ENCODE peak calls at places on chromosomes 12 and 14, in ten cellular contexts. One of them, this sample, is unnamed.

GRCh38 chr14:38207342-38207741 is 362 bp upstream of the SSTR1 start:
- DNase-seq in choroid plexus epithelial cell: no peak
- DNase-seq in B cell: no peak
- DNase-seq in lower leg skin: no peak
- DNase-seq in GM12865: no peak
- DNase-seq in neural crest cell: no peak
- DNase-seq in glutamatergic neuron: no peak
- DNase-seq in foreskin keratinocyte: no peak
- DNase-seq in nephron progenitor cell: no peak
- DNase-seq in mucosa of descending colon: no peak
- DNase-seq in this sample: no peak

GRCh38 chr14:82224610-82225009 is 691.0 kb upstream of the SEL1L start:
- DNase-seq in choroid plexus epithelial cell: no peak
- DNase-seq in B cell: no peak
- DNase-seq in lower leg skin: no peak
- DNase-seq in GM12865: no peak
- DNase-seq in neural crest cell: no peak
- DNase-seq in glutamatergic neuron: no peak
- DNase-seq in foreskin keratinocyte: no peak
- DNase-seq in nephron progenitor cell: no peak
- DNase-seq in mucosa of descending colon: no peak
- DNase-seq in this sample: no peak

GRCh38 chr14:98174031-98174430 is 1098.0 kb downstream of the BCL11B start:
- DNase-seq in choroid plexus epithelial cell: no peak
- DNase-seq in B cell: no peak
- DNase-seq in lower leg skin: no peak
- DNase-seq in GM12865: no peak
- DNase-seq in neural crest cell: no peak
- DNase-seq in glutamatergic neuron: no peak
- DNase-seq in foreskin keratinocyte: no peak
- DNase-seq in nephron progenitor cell: no peak
- DNase-seq in mucosa of descending colon: no peak
- DNase-seq in this sample: no peak

GRCh38 chr12:107660861-107661415 is 24.7 kb upstream of the PWP1 start:
- DNase-seq in choroid plexus epithelial cell: no peak
- DNase-seq in B cell: no peak
- DNase-seq in lower leg skin: no peak
- DNase-seq in GM12865: no peak
- DNase-seq in neural crest cell: no peak
- DNase-seq in glutamatergic neuron: no peak
- DNase-seq in foreskin keratinocyte: no peak
- DNase-seq in nephron progenitor cell: peak; percentile 18
- DNase-seq in mucosa of descending colon: no peak
- DNase-seq in this sample: no peak

GRCh38 chr14:66070542-66071319 is 415.4 kb upstream of the CCDC196 start:
- DNase-seq in choroid plexus epithelial cell: peak; percentile 17
- DNase-seq in B cell: peak; percentile 67
- DNase-seq in lower leg skin: peak; percentile 18
- DNase-seq in GM12865: peak; percentile 38
- DNase-seq in neural crest cell: peak; percentile 84
- DNase-seq in glutamatergic neuron: peak; percentile 86
- DNase-seq in foreskin keratinocyte: no peak
- DNase-seq in nephron progenitor cell: peak; percentile 87
- DNase-seq in mucosa of descending colon: peak; percentile 53
- DNase-seq in this sample: peak; percentile 62

GRCh38 chr12:101666017-101666728 is 31.3 kb upstream of the CHPT1 start:
- DNase-seq in choroid plexus epithelial cell: no peak
- DNase-seq in B cell: no peak
- DNase-seq in lower leg skin: no peak
- DNase-seq in GM12865: no peak
- DNase-seq in neural crest cell: no peak
- DNase-seq in glutamatergic neuron: no peak
- DNase-seq in foreskin keratinocyte: no peak
- DNase-seq in nephron progenitor cell: peak; percentile 27
- DNase-seq in mucosa of descending colon: no peak
- DNase-seq in this sample: no peak

GRCh38 chr14:25537846-25538455 is 488.0 kb upstream of the STXBP6 start:
- DNase-seq in choroid plexus epithelial cell: peak; percentile 2
- DNase-seq in B cell: no peak
- DNase-seq in lower leg skin: no peak
- DNase-seq in GM12865: peak; percentile 0
- DNase-seq in neural crest cell: peak; percentile 37
- DNase-seq in glutamatergic neuron: peak; percentile 74
- DNase-seq in foreskin keratinocyte: no peak
- DNase-seq in nephron progenitor cell: peak; percentile 64
- DNase-seq in mucosa of descending colon: no peak
- DNase-seq in this sample: no peak

GRCh38 chr14:91219505-91220389 is 24.8 kb downstream of the GPR68 start:
- DNase-seq in choroid plexus epithelial cell: no peak
- DNase-seq in B cell: no peak
- DNase-seq in lower leg skin: no peak
- DNase-seq in GM12865: no peak
- DNase-seq in neural crest cell: no peak
- DNase-seq in glutamatergic neuron: no peak
- DNase-seq in foreskin keratinocyte: no peak
- DNase-seq in nephron progenitor cell: no peak
- DNase-seq in mucosa of descending colon: no peak
- DNase-seq in this sample: no peak

GRCh38 chr12:103908877-103909276 is 21.3 kb upstream of the HSP90B1 start:
- DNase-seq in choroid plexus epithelial cell: peak; percentile 72
- DNase-seq in B cell: no peak
- DNase-seq in lower leg skin: no peak
- DNase-seq in GM12865: no peak
- DNase-seq in neural crest cell: no peak
- DNase-seq in glutamatergic neuron: no peak
- DNase-seq in foreskin keratinocyte: no peak
- DNase-seq in nephron progenitor cell: no peak
- DNase-seq in mucosa of descending colon: no peak
- DNase-seq in this sample: no peak

GRCh38 chr12:14664434-14665023 is 31.9 kb downstream of the GUCY2C start:
- DNase-seq in choroid plexus epithelial cell: peak; percentile 57
- DNase-seq in B cell: peak; percentile 31
- DNase-seq in lower leg skin: peak; percentile 59
- DNase-seq in GM12865: peak; percentile 62
- DNase-seq in neural crest cell: no peak
- DNase-seq in glutamatergic neuron: no peak
- DNase-seq in foreskin keratinocyte: no peak
- DNase-seq in nephron progenitor cell: no peak
- DNase-seq in mucosa of descending colon: no peak
- DNase-seq in this sample: peak; percentile 53

GRCh38 chr14:72451081-72451972 is 442.6 kb downstream of the DPF3 start:
- DNase-seq in choroid plexus epithelial cell: no peak
- DNase-seq in B cell: no peak
- DNase-seq in lower leg skin: no peak
- DNase-seq in GM12865: peak; percentile 87
- DNase-seq in neural crest cell: no peak
- DNase-seq in glutamatergic neuron: peak; percentile 38
- DNase-seq in foreskin keratinocyte: no peak
- DNase-seq in nephron progenitor cell: peak; percentile 22
- DNase-seq in mucosa of descending colon: peak; percentile 37
- DNase-seq in this sample: no peak

DNA sequence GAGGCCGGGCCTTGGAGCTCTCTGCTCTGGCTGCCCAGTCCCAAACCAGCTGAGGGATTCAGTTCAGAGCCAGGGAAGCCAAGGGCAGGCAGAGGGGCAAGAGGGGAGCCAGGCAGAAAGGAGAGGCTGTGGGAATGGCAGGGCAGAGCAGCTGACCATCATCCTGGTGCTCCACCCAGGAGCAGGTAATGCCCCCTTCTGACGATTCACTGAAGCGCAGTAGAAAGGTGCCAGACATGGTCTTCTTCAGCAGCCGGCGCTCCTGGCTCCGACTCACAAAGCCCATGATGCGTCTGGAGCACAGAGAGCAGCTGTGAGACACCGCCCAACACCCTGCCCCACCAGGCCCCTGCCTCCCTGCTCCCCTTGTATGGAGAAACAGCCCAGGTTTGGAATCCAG is 8.0 kb downstream of the IL23A start:
- DNase-seq in choroid plexus epithelial cell: no peak
- DNase-seq in B cell: no peak
- DNase-seq in lower leg skin: no peak
- DNase-seq in GM12865: no peak
- DNase-seq in neural crest cell: no peak
- DNase-seq in glutamatergic neuron: no peak
- DNase-seq in foreskin keratinocyte: no peak
- DNase-seq in nephron progenitor cell: no peak
- DNase-seq in mucosa of descending colon: no peak
- DNase-seq in this sample: no peak
- TF ChIP-seq CTCF in choroid plexus epithelial cell: peak; percentile 24
- TF ChIP-seq CTCF in B cell: no peak
- TF ChIP-seq CTCF in lower leg skin: no peak
- TF ChIP-seq CTCF in GM12865: peak; percentile 24
- TF ChIP-seq CTCF in neural crest cell: no peak
- TF ChIP-seq CTCF in glutamatergic neuron: no peak
- TF ChIP-seq CTCF in foreskin keratinocyte: peak; percentile 41
- TF ChIP-seq CTCF in nephron progenitor cell: no peak
- TF ChIP-seq CTCF in mucosa of descending colon: no peak
- TF ChIP-seq CTCF in this sample: no peak

GRCh38 chr12:132950844-132951535 is 5.1 kb downstream of the ZNF605 start:
- DNase-seq in choroid plexus epithelial cell: no peak
- DNase-seq in B cell: no peak
- DNase-seq in lower leg skin: no peak
- DNase-seq in GM12865: no peak
- DNase-seq in neural crest cell: no peak
- DNase-seq in glutamatergic neuron: no peak
- DNase-seq in foreskin keratinocyte: no peak
- DNase-seq in nephron progenitor cell: no peak
- DNase-seq in mucosa of descending colon: no peak
- DNase-seq in this sample: no peak

GRCh38 chr12:132949936-132950837 is 5.9 kb downstream of the ZNF605 start:
- DNase-seq in choroid plexus epithelial cell: no peak
- DNase-seq in B cell: no peak
- DNase-seq in lower leg skin: no peak
- DNase-seq in GM12865: no peak
- DNase-seq in neural crest cell: no peak
- DNase-seq in glutamatergic neuron: no peak
- DNase-seq in foreskin keratinocyte: no peak
- DNase-seq in nephron progenitor cell: no peak
- DNase-seq in mucosa of descending colon: no peak
- DNase-seq in this sample: no peak

GRCh38 chr12:132945806-132946506 is 10.2 kb downstream of the ZNF605 start:
- DNase-seq in choroid plexus epithelial cell: no peak
- DNase-seq in B cell: no peak
- DNase-seq in lower leg skin: no peak
- DNase-seq in GM12865: no peak
- DNase-seq in neural crest cell: no peak
- DNase-seq in glutamatergic neuron: no peak
- DNase-seq in foreskin keratinocyte: no peak
- DNase-seq in nephron progenitor cell: no peak
- DNase-seq in mucosa of descending colon: no peak
- DNase-seq in this sample: no peak

GRCh38 chr12:132946507-132946820 is 9.6 kb downstream of the ZNF605 start:
- DNase-seq in choroid plexus epithelial cell: no peak
- DNase-seq in B cell: no peak
- DNase-seq in lower leg skin: no peak
- DNase-seq in GM12865: no peak
- DNase-seq in neural crest cell: no peak
- DNase-seq in glutamatergic neuron: no peak
- DNase-seq in foreskin keratinocyte: no peak
- DNase-seq in nephron progenitor cell: no peak
- DNase-seq in mucosa of descending colon: no peak
- DNase-seq in this sample: no peak

GRCh38 chr12:132948146-132949066 is 7.7 kb downstream of the ZNF605 start:
- DNase-seq in choroid plexus epithelial cell: no peak
- DNase-seq in B cell: no peak
- DNase-seq in lower leg skin: no peak
- DNase-seq in GM12865: no peak
- DNase-seq in neural crest cell: no peak
- DNase-seq in glutamatergic neuron: no peak
- DNase-seq in foreskin keratinocyte: no peak
- DNase-seq in nephron progenitor cell: no peak
- DNase-seq in mucosa of descending colon: no peak
- DNase-seq in this sample: no peak
- TF ChIP-seq CTCF in choroid plexus epithelial cell: no peak
- TF ChIP-seq CTCF in B cell: no peak
- TF ChIP-seq CTCF in lower leg skin: no peak
- TF ChIP-seq CTCF in GM12865: no peak
- TF ChIP-seq CTCF in neural crest cell: no peak
- TF ChIP-seq CTCF in glutamatergic neuron: no peak
- TF ChIP-seq CTCF in foreskin keratinocyte: no peak
- TF ChIP-seq CTCF in nephron progenitor cell: no peak
- TF ChIP-seq CTCF in mucosa of descending colon: no peak
- TF ChIP-seq CTCF in this sample: no peak

GRCh38 chr14:104371917-104372316 is 207.6 kb upstream of the C14orf180 start:
- DNase-seq in choroid plexus epithelial cell: no peak
- DNase-seq in B cell: no peak
- DNase-seq in lower leg skin: no peak
- DNase-seq in GM12865: no peak
- DNase-seq in neural crest cell: no peak
- DNase-seq in glutamatergic neuron: no peak
- DNase-seq in foreskin keratinocyte: no peak
- DNase-seq in nephron progenitor cell: no peak
- DNase-seq in mucosa of descending colon: no peak
- DNase-seq in this sample: no peak

GRCh38 chr14:104368751-104369100 is 210.8 kb upstream of the C14orf180 start:
- DNase-seq in choroid plexus epithelial cell: no peak
- DNase-seq in B cell: no peak
- DNase-seq in lower leg skin: no peak
- DNase-seq in GM12865: no peak
- DNase-seq in neural crest cell: no peak
- DNase-seq in glutamatergic neuron: no peak
- DNase-seq in foreskin keratinocyte: no peak
- DNase-seq in nephron progenitor cell: no peak
- DNase-seq in mucosa of descending colon: no peak
- DNase-seq in this sample: no peak

GRCh38 chr14:104369208-104369607 is 210.4 kb upstream of the C14orf180 start:
- DNase-seq in choroid plexus epithelial cell: no peak
- DNase-seq in B cell: no peak
- DNase-seq in lower leg skin: no peak
- DNase-seq in GM12865: no peak
- DNase-seq in neural crest cell: no peak
- DNase-seq in glutamatergic neuron: no peak
- DNase-seq in foreskin keratinocyte: no peak
- DNase-seq in nephron progenitor cell: no peak
- DNase-seq in mucosa of descending colon: no peak
- DNase-seq in this sample: no peak

GRCh38 chr14:104371031-104371430 is 208.5 kb upstream of the C14orf180 start:
- DNase-seq in choroid plexus epithelial cell: no peak
- DNase-seq in B cell: no peak
- DNase-seq in lower leg skin: no peak
- DNase-seq in GM12865: no peak
- DNase-seq in neural crest cell: no peak
- DNase-seq in glutamatergic neuron: no peak
- DNase-seq in foreskin keratinocyte: no peak
- DNase-seq in nephron progenitor cell: no peak
- DNase-seq in mucosa of descending colon: no peak
- DNase-seq in this sample: no peak

GRCh38 chr14:104370256-104370870 is 209.2 kb upstream of the C14orf180 start:
- DNase-seq in choroid plexus epithelial cell: peak; percentile 4
- DNase-seq in B cell: no peak
- DNase-seq in lower leg skin: no peak
- DNase-seq in GM12865: no peak
- DNase-seq in neural crest cell: no peak
- DNase-seq in glutamatergic neuron: peak; percentile 44
- DNase-seq in foreskin keratinocyte: no peak
- DNase-seq in nephron progenitor cell: peak; percentile 32
- DNase-seq in mucosa of descending colon: no peak
- DNase-seq in this sample: peak; percentile 7
- TF ChIP-seq CTCF in choroid plexus epithelial cell: peak; percentile 34
- TF ChIP-seq CTCF in B cell: no peak
- TF ChIP-seq CTCF in lower leg skin: no peak
- TF ChIP-seq CTCF in GM12865: peak; percentile 15
- TF ChIP-seq CTCF in neural crest cell: peak; percentile 57
- TF ChIP-seq CTCF in glutamatergic neuron: peak; percentile 30
- TF ChIP-seq CTCF in foreskin keratinocyte: no peak
- TF ChIP-seq CTCF in nephron progenitor cell: peak; percentile 41
- TF ChIP-seq CTCF in mucosa of descending colon: no peak
- TF ChIP-seq CTCF in this sample: no peak

GRCh38 chr12:88325076-88325827 is 183.1 kb downstream of the TMTC3 start:
- DNase-seq in choroid plexus epithelial cell: peak; percentile 87
- DNase-seq in B cell: no peak
- DNase-seq in lower leg skin: no peak
- DNase-seq in GM12865: no peak
- DNase-seq in neural crest cell: no peak
- DNase-seq in glutamatergic neuron: no peak
- DNase-seq in foreskin keratinocyte: peak; percentile 90
- DNase-seq in nephron progenitor cell: no peak
- DNase-seq in mucosa of descending colon: no peak
- DNase-seq in this sample: peak; percentile 77
- TF ChIP-seq CTCF in choroid plexus epithelial cell: peak; percentile 50
- TF ChIP-seq CTCF in B cell: no peak
- TF ChIP-seq CTCF in lower leg skin: no peak
- TF ChIP-seq CTCF in GM12865: no peak
- TF ChIP-seq CTCF in neural crest cell: no peak
- TF ChIP-seq CTCF in glutamatergic neuron: no peak
- TF ChIP-seq CTCF in foreskin keratinocyte: peak; percentile 40
- TF ChIP-seq CTCF in nephron progenitor cell: no peak
- TF ChIP-seq CTCF in mucosa of descending colon: no peak
- TF ChIP-seq CTCF in this sample: no peak